ENCODE peak calls at places on chromosomes 7 and 10, in eight cellular contexts. I is neural progenitor cell, G is HCT116, W is SK-N-SH, U is MM.1S, M is GM23248, C is PC-3, O is GM23338. H is an unnamed sample.
A peak's percentile ranks its signal among the peaks of the same experiment; 100 is the strongest.

GRCh38 chr7:155338632-155339320 is 41.1 kb downstream of the INSIG1 start:
- DNase-seq in I (no peak), G (no peak), W (no peak), U (no peak), M (no peak), C (no peak), O (no peak), H (no peak)

GRCh38 chr7:106206826-106207541 is 77.8 kb downstream of the NAMPT start:
- DNase-seq in I (no peak), G (no peak), W (no peak), U (no peak), M (no peak), C (no peak), O (no peak), H (no peak)

GRCh38 chr7:123674399-123675091 is 18.9 kb downstream of the LMOD2 start:
- DNase-seq in I (no peak), G (no peak), W (no peak), U (no peak), M (peak; percentile 82), C (no peak), O (no peak), H (no peak)

GRCh38 chr10:132044803-132045202 is 20.9 kb upstream of the JAKMIP3 start:
- DNase-seq in I (no peak), G (no peak), W (no peak), U (no peak), M (no peak), C (no peak), O (no peak), H (no peak)

GRCh38 chr7:39621261-39621660 is 2.1 kb upstream of the RALA start:
- DNase-seq in I (no peak), G (no peak), W (no peak), U (no peak), M (peak; percentile 95), C (peak; percentile 83), O (no peak), H (no peak)

GRCh38 chr7:46296526-46296925 is 375.5 kb upstream of the IGFBP3 start:
- DNase-seq in I (no peak), G (no peak), W (no peak), U (no peak), M (no peak), C (no peak), O (no peak), H (no peak)

GRCh38 chr10:25498645-25499044 is 323.8 kb downstream of the GPR158 start:
- DNase-seq in I (no peak), G (no peak), W (no peak), U (no peak), M (no peak), C (no peak), O (no peak), H (no peak)

GRCh38 chr7:77321300-77321699 is 94.8 kb downstream of the GSAP start:
- DNase-seq in I (no peak), G (no peak), W (no peak), U (peak; percentile 18), M (no peak), C (no peak), O (no peak), H (no peak)

DNA sequence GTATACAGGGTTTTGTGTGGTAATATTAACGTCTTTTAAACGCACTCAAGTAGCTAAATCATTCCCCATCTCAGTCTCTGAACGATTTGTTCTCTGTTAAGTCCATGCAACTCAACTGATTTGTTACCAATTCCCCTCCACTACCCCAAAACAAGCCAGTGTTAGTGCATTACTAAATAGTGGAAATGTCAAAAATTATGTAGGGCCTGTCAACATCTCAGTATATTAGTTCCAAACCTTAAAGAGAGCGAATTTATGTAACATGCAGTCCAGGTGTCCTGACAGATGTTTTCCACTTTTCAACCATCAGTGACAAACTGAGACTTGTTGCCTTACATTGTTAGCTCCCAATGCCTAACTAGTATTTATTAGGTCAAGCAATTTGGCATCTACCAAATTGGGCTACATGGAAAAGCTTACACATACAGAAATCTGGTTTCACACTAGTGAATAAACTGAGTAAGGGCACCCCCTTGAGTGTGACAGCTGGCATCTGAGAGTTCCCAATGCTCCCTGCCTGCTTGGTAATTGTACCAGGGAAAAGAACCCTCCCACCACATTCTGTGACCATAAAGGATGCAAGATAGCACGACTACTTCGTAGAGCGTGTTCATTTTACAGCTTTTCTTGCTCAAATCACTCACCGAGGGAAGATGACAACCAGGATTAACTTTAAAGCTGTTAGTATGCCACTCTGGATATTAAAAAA is 12.1 kb downstream of the HNRNPA2B1 start:
- DNase-seq in I (no peak), G (no peak), W (no peak), U (peak; percentile 6), M (no peak), C (peak; percentile 3), O (peak; percentile 53), H (no peak)
- H3K4me1 ChIP-seq in I (peaks cover 7% of the 10 kb centered on the region), G (no peaks in the 10 kb centered on the region), W (peaks cover 7% of the 10 kb centered on the region), U (peaks cover 72% of the 10 kb centered on the region), M (peaks cover 5% of the 10 kb centered on the region), C (no peaks in the 10 kb centered on the region), O (no peaks in the 10 kb centered on the region), H (peaks cover 11% of the 10 kb centered on the region)

GRCh38 chr10:97582169-97582568 is 2.0 kb upstream of the HOGA1 start:
- DNase-seq in I (no peak), G (no peak), W (peak; percentile 5), U (no peak), M (no peak), C (no peak), O (no peak), H (no peak)

GRCh38 chr10:97585439-97585811 is 1.2 kb downstream of the HOGA1 start:
- DNase-seq in I (no peak), G (no peak), W (peak; percentile 5), U (no peak), M (no peak), C (no peak), O (no peak), H (no peak)

GRCh38 chr10:97583476-97583875 is 713 bp upstream of the HOGA1 start:
- DNase-seq in I (no peak), G (no peak), W (peak; percentile 22), U (no peak), M (no peak), C (no peak), O (no peak), H (no peak)

GRCh38 chr10:97584798-97585438 is 729 bp downstream of the HOGA1 start:
- DNase-seq in I (no peak), G (no peak), W (peak; percentile 18), U (no peak), M (no peak), C (no peak), O (no peak), H (no peak)

DNA sequence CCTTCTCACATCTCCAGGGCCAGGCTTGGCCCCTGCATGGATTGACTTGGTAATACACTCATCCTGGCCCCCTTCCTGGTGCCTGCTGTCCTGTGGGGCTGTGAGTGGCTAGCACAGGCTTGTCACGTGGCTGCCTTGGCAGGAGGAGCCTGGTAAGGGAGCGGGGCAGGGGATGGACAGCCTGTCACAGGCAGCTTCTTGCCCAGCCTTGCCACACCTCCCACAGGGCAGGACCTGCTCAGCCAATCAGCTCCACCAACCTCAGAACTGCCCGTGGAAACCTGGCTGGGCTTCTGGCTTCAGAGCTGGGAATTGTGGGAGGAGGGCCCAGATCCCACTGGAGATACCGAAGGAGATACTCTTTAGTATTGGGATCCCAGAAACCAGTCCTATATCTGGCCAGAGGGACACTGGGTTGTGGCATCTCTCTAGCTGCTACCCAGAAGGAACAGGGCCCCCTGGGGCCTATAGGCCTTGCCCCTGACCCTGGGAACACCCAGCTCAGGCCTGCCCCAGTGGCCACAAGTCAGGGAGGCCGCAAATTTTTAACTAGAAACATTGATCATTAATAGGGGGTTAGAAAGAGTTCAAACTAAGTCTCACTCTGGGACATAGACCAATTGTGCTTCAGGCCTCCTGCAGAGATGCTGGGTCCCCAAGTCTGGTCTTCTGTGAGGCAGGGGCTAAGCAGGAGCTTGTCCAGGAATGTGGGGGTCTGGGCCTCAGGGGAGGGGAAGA is at the start of gene HOGA1:
- DNase-seq in I (peak; percentile 36), G (peak; percentile 84), W (peak; percentile 89), U (no peak), M (peak; percentile 62), C (peak; percentile 35), O (peak; percentile 61), H (peak; percentile 68)
- TF ChIP-seq EZH2phosphoT487 in I (no peak), G (no peak), W (no peak), U (no peak), M (no peak), C (no peak), O (no peak), H (no peak)

GRCh38 chr7:514651-515598 is 4.7 kb downstream of the PDGFA start:
- DNase-seq in I (peak; percentile 77), G (no peak), W (no peak), U (no peak), M (no peak), C (no peak), O (peak; percentile 85), H (no peak)

GRCh38 chr7:515628-516027 is 4.0 kb downstream of the PDGFA start:
- DNase-seq in I (peak; percentile 54), G (no peak), W (no peak), U (no peak), M (no peak), C (no peak), O (peak; percentile 79), H (no peak)

GRCh38 chr7:513521-514166 is 6.0 kb downstream of the PDGFA start:
- DNase-seq in I (no peak), G (no peak), W (no peak), U (no peak), M (peak; percentile 38), C (peak; percentile 9), O (peak; percentile 43), H (no peak)

GRCh38 chr7:512541-513311 is 6.9 kb downstream of the PDGFA start:
- DNase-seq in I (no peak), G (no peak), W (no peak), U (no peak), M (no peak), C (no peak), O (no peak), H (no peak)

GRCh38 chr7:514242-514641 is 5.4 kb downstream of the PDGFA start:
- DNase-seq in I (no peak), G (no peak), W (no peak), U (no peak), M (no peak), C (no peak), O (no peak), H (no peak)
- H3K4me1 ChIP-seq in I (peaks cover 31% of the 10 kb centered on the region), G (peaks cover 3% of the 10 kb centered on the region), W (no peaks in the 10 kb centered on the region), U (no peaks in the 10 kb centered on the region), M (peaks cover 7% of the 10 kb centered on the region), C (no peaks in the 10 kb centered on the region), O (peaks cover 24% of the 10 kb centered on the region), H (peaks cover 17% of the 10 kb centered on the region)

DNA sequence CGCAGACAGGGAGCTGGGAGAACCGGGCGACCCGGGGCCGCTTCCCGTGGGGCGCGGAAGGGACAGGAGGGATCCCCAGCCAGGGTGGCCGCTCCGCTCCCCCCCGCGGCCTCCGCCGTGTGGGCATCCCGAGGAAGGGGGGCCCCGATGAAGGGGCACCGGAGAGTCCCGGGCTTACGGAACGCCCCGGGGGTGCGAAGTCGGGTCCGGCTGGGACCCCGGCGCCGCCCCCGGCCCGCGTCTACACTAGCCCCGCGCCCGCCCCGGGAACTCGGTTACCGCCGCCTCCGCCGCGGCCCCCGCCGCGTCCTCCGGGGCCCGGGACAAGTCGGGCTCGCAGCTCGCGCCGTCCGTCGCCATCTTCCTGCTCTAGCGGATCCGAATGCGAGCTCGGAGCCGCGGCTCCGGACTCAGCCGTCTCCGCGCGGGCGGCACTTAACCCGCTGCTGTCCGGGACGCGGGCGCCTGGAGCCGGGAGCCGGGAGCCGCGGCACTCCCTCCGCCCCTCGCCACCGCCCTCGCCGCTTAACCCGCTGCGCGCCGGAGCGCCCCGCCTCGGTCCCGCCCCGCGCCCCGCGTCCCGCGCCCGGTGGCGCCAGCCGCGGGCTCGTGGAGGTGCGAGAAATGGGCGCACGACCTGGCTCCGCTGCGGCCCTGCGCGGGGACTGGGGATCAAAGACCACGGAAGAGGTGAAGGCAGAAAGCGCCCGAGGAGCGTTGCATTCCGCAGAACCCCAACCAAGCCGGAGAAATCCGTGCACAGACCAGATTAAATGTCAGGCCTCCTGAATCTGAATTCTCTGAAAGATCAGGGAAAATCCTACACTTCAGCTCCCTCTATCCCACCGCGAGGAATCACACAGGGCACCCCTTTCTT is at the start of gene CTTNBP2:
- DNase-seq in I (peak; percentile 90), G (peak; percentile 6), W (peak; percentile 75), U (peak; percentile 63), M (peak; percentile 75), C (peak; percentile 28), O (peak; percentile 85), H (peak; percentile 78)
- TF ChIP-seq EZH2phosphoT487 in I (no peak), G (no peak), W (no peak), U (no peak), M (peak; percentile 14), C (no peak), O (no peak), H (no peak)